ENCODE peak calls at places on chromosome 18, in four cellular contexts. U is HepG2, H is A549, I is upper lobe of left lung. J is an unnamed sample.
A peak's percentile ranks its signal among the peaks of the same experiment; 100 is the strongest.

GRCh38 chr18:10306779-10307178 is 147.7 kb upstream of the APCDD1 start:
- DNase-seq in I (no peak), U (no peak), H (no peak), J (no peak)

GRCh38 chr18:50099725-50100414 is 95.1 kb downstream of the MYO5B start:
- DNase-seq in I (no peak), U (no peak), H (no peak), J (no peak)

GRCh38 chr18:70499218-70499691 is 210.4 kb downstream of the SOCS6 start:
- DNase-seq in I (no peak), H (no peak), U (no peak), J (no peak)

GRCh38 chr18:1412660-1413659 is 508.3 kb downstream of the ADCYAP1 start:
- DNase-seq in H (no peak), U (no peak), I (no peak), J (no peak)

GRCh38 chr18:30698571-30698970 is 344.0 kb downstream of the DSC3 start:
- DNase-seq in H (no peak), I (no peak), U (no peak), J (no peak)

GRCh38 chr18:58896734-58897508 is 32.2 kb downstream of the ZNF532 start:
- DNase-seq in H (no peak), U (no peak), I (no peak), J (no peak)

GRCh38 chr18:28039078-28039477 is 137.9 kb downstream of the CDH2 start:
- DNase-seq in I (no peak), U (no peak), H (peak; percentile 74), J (no peak)

GRCh38 chr18:59459352-59460059 is 100.4 kb upstream of the LMAN1 start:
- DNase-seq in U (peak; percentile 16), H (peak; percentile 30), I (no peak), J (no peak)

GRCh38 chr18:74963820-74964446 is 245.0 kb downstream of the PTGR3 start:
- DNase-seq in H (peak; percentile 47), U (peak; percentile 48), I (peak; percentile 81), J (peak; percentile 25)

GRCh38 chr18:55547705-55548056 is 40.3 kb downstream of the TCF4 start:
- DNase-seq in H (no peak), U (no peak), I (no peak), J (no peak)

GRCh38 chr18:12299862-12300261 is 8.2 kb upstream of the TUBB6 start:
- DNase-seq in I (no peak), H (no peak), U (no peak), J (no peak)

GRCh38 chr18:14970027-14970426 is 222.1 kb downstream of the ANKRD30B start:
- DNase-seq in U (no peak), I (no peak), H (no peak), J (no peak)

GRCh38 chr18:77078671-77079070 is 53.9 kb downstream of the MBP start:
- DNase-seq in I (no peak), U (no peak), H (no peak), J (no peak)

DNA sequence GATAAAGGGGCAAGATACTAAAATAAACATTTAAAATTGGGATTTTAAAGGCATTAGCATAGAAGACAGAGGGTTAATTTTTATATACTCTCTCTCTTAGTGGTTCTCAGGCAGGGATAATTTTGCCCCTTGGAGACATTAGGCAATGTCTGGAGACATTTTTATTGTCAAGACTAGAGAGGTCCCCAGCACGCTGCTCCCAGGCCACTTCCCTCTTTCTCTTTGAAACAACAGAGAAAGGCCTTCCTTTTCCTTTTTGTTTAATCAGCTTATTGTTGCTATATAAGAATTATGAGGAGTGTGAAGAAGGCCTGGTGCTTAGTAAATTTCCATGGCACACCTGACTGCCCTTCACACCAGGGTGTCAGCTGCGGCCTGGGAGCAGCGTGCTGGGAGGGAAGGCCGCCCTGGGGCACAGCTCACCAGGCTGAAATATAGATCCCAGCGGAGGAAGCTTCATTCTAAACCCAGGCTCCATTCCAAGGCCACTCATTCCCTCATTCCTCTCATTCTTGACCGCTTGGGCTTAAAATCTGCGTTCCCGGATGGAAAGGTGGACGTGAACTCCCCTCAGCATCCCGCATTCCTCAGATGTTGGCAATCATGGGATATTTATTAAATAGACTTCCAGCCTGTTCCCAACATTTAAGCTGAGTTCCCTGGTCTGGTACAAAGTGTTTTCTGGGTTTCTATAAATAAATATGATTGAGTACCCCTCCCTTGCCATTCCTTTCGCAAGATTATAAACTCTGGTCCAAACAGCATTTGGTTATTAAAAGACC is 22.5 kb downstream of the SLC14A2 start:
- DNase-seq in H (no peak), U (no peak), I (no peak), J (peak; percentile 33)
- TF ChIP-seq EP300 in H (no peak), U (no peak), I (peak; percentile 70), J (peak; percentile 73)

DNA sequence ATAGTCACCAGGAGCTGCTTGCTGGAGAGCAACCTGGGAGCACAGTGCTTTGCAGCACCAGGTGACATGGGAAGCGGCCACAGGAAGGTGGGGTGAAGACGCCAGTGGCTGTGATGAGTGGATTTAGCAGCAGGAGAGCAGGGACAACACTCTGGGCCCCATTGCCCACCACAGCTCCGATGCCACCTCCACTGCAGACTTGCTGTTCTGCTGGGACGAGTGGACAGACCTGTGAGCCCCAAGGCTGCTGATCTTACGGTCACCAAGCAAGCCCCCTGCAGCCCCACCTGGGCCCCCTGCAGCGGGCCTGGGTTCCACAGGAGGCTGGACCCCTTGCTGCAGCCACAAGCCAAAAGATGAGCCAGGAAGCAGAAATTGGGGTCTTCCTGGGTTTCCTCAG is 73.7 kb downstream of the CTIF start:
- DNase-seq in H (no peak), I (no peak), U (no peak), J (no peak)
- H3K27ac ChIP-seq in H (no peak overlapping the region), I (no peak overlapping the region), U (peak overlapping the region; percentile 59), J (peak overlapping the region; percentile 75)

GRCh38 chr18:80140455-80140985 is 31.5 kb downstream of the ADNP2 start:
- DNase-seq in U (no peak), H (no peak), I (no peak), J (no peak)
- TF ChIP-seq POLR2A in U (no peak), H (no peak), I (no peak), J (no peak)

GRCh38 chr18:63161032-63161727 is 158.4 kb downstream of the BCL2 start:
- DNase-seq in H (no peak), I (no peak), U (no peak), J (no peak)
- TF ChIP-seq EP300 in H (no peak), I (no peak), U (no peak), J (no peak)

DNA sequence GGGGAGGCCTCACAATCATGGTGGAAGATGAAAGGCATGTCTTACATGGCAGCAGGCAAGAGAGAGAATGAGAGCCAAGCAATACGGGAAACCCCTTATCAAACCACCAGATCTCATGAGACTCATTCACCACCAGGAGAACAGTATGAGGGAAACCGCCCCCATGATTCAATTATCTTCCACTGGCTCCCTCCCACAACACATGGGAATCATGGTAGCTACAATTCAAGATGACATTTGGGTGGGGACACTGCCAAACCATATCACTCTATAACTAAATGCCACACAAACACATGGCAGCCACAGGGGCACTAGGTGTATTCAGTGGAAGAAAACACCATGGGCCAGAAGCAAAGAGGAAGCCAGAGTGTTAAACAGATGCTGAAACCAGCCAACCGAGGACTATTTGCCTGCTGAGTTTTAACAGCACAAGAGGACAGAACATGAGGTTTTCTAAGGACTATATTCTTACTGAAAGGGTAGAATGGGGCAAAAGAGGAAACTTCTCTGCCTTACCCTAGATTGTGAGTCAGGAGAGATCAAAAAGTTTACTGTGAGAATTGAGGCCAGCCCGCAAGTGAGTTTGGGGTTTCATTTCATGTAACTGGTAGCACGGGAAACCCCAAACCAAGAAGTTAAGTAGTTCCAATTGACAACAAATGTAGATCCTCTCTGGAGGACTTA is 49.2 kb downstream of the SIGLEC15 start:
- DNase-seq in H (no peak), I (no peak), U (no peak), J (no peak)
- H3K27ac ChIP-seq in H (no peak overlapping the region), I (no peak overlapping the region), U (no peak overlapping the region), J (no peak overlapping the region)

GRCh38 chr18:8611916-8612576 is 2.8 kb downstream of the RAB12 start:
- DNase-seq in U (no peak), H (no peak), I (no peak), J (no peak)

GRCh38 chr18:8609711-8610441 is 639 bp downstream of the RAB12 start:
- DNase-seq in I (no peak), U (no peak), H (no peak), J (no peak)

GRCh38 chr18:8608795-8609673 is at the start of gene RAB12:
- DNase-seq in U (peak; percentile 56), I (peak; percentile 88), H (peak; percentile 81), J (peak; percentile 63)

GRCh38 chr18:8607776-8608682 is 1.2 kb upstream of the RAB12 start:
- DNase-seq in U (peak; percentile 18), I (no peak), H (no peak), J (no peak)

DNA sequence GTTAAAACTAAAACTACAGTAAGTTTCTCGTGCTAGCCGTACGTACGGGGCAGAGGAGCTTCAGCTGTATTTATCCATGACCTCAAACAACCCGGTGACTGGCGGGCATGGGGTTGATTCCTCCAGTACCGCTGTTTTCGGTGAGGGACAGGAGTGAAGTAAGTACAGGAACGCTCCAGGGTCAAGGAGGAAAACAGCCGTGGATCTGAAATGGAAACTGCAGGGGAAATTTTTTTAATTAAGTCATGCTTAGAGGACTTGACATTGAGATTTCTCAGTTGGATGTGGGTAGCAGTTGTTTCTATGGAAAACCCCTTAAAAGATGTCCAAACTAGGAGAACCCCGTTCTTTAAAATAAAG is 1.2 kb downstream of the RAB12 start:
- DNase-seq in I (no peak), U (no peak), H (no peak), J (no peak)
- TF ChIP-seq POLR2A in I (no peak), U (no peak), H (no peak), J (no peak)